ENCODE peak calls at places on chromosomes 7 and 10, in eight cellular contexts. One of them, this sample, is unnamed.

GRCh38 chr7:23247602-23248335 is 1.2 kb downstream of the GPNMB start:
- DNase-seq in GM23338: peak
- DNase-seq in GM12865: peak
- DNase-seq in stimulated activated CD4-positive, alpha-beta T cell treated with anti-CD3 and anti-CD28 coated beads, Interleukin-4, amount 100 ng/mL, for 4 hours: no peak
- DNase-seq in foreskin melanocyte: no peak
- DNase-seq in mesothelial cell of epicardium: no peak
- DNase-seq in AML-193: no peak
- DNase-seq in M059J: no peak
- DNase-seq in this sample: no peak

GRCh38 chr7:67692425-67692824 is 695.8 kb downstream of the TYW1 start:
- DNase-seq in GM23338: no peak
- DNase-seq in GM12865: no peak
- DNase-seq in stimulated activated CD4-positive, alpha-beta T cell treated with anti-CD3 and anti-CD28 coated beads, Interleukin-4, amount 100 ng/mL, for 4 hours: no peak
- DNase-seq in foreskin melanocyte: no peak
- DNase-seq in mesothelial cell of epicardium: no peak
- DNase-seq in AML-193: no peak
- DNase-seq in M059J: peak
- DNase-seq in this sample: no peak

GRCh38 chr10:48247680-48248079 is 26.8 kb downstream of the FRMPD2 start:
- DNase-seq in GM23338: peak
- DNase-seq in GM12865: no peak
- DNase-seq in stimulated activated CD4-positive, alpha-beta T cell treated with anti-CD3 and anti-CD28 coated beads, Interleukin-4, amount 100 ng/mL, for 4 hours: no peak
- DNase-seq in foreskin melanocyte: no peak
- DNase-seq in mesothelial cell of epicardium: no peak
- DNase-seq in AML-193: no peak
- DNase-seq in M059J: peak
- DNase-seq in this sample: no peak

GRCh38 chr7:138882249-138882648 is 84.3 kb upstream of the ATP6V0A4 start:
- DNase-seq in GM23338: no peak
- DNase-seq in GM12865: peak
- DNase-seq in stimulated activated CD4-positive, alpha-beta T cell treated with anti-CD3 and anti-CD28 coated beads, Interleukin-4, amount 100 ng/mL, for 4 hours: no peak
- DNase-seq in foreskin melanocyte: no peak
- DNase-seq in mesothelial cell of epicardium: no peak
- DNase-seq in AML-193: no peak
- DNase-seq in M059J: no peak
- DNase-seq in this sample: no peak

GRCh38 chr10:101646369-101646768 is 48.6 kb downstream of the FBXW4 start:
- DNase-seq in GM23338: no peak
- DNase-seq in GM12865: no peak
- DNase-seq in stimulated activated CD4-positive, alpha-beta T cell treated with anti-CD3 and anti-CD28 coated beads, Interleukin-4, amount 100 ng/mL, for 4 hours: no peak
- DNase-seq in foreskin melanocyte: no peak
- DNase-seq in mesothelial cell of epicardium: no peak
- DNase-seq in AML-193: no peak
- DNase-seq in M059J: no peak
- DNase-seq in this sample: no peak

GRCh38 chr7:137328389-137329120 is 15.0 kb downstream of the PTN start:
- DNase-seq in GM23338: no peak
- DNase-seq in GM12865: no peak
- DNase-seq in stimulated activated CD4-positive, alpha-beta T cell treated with anti-CD3 and anti-CD28 coated beads, Interleukin-4, amount 100 ng/mL, for 4 hours: no peak
- DNase-seq in foreskin melanocyte: no peak
- DNase-seq in mesothelial cell of epicardium: no peak
- DNase-seq in AML-193: no peak
- DNase-seq in M059J: peak
- DNase-seq in this sample: no peak

GRCh38 chr10:63456437-63457210 is 9.2 kb downstream of the JMJD1C start:
- DNase-seq in GM23338: no peak
- DNase-seq in GM12865: no peak
- DNase-seq in stimulated activated CD4-positive, alpha-beta T cell treated with anti-CD3 and anti-CD28 coated beads, Interleukin-4, amount 100 ng/mL, for 4 hours: no peak
- DNase-seq in foreskin melanocyte: no peak
- DNase-seq in mesothelial cell of epicardium: no peak
- DNase-seq in AML-193: no peak
- DNase-seq in M059J: peak
- DNase-seq in this sample: no peak

GRCh38 chr7:52647046-52647445 is 388.4 kb upstream of the POM121L12 start:
- DNase-seq in GM23338: no peak
- DNase-seq in GM12865: no peak
- DNase-seq in stimulated activated CD4-positive, alpha-beta T cell treated with anti-CD3 and anti-CD28 coated beads, Interleukin-4, amount 100 ng/mL, for 4 hours: no peak
- DNase-seq in foreskin melanocyte: no peak
- DNase-seq in mesothelial cell of epicardium: no peak
- DNase-seq in AML-193: no peak
- DNase-seq in M059J: no peak
- DNase-seq in this sample: no peak

GRCh38 chr10:13865758-13866491 is 279.2 kb downstream of the PRPF18 start:
- DNase-seq in GM23338: peak
- DNase-seq in GM12865: no peak
- DNase-seq in stimulated activated CD4-positive, alpha-beta T cell treated with anti-CD3 and anti-CD28 coated beads, Interleukin-4, amount 100 ng/mL, for 4 hours: no peak
- DNase-seq in foreskin melanocyte: no peak
- DNase-seq in mesothelial cell of epicardium: no peak
- DNase-seq in AML-193: no peak
- DNase-seq in M059J: peak
- DNase-seq in this sample: no peak

This sample was measured in vagina.